ENCODE peak calls at places on chromosomes 11 and 22, in six cellular contexts. One of them, this sample, is unnamed.

GRCh38 chr22:39456262-39457046 is at the start of gene MGAT3:
- DNase-seq in neural progenitor cell: no peak
- DNase-seq in uterus: no peak
- DNase-seq in cardiac muscle cell: no peak
- DNase-seq in HepG2: no peak
- DNase-seq in kidney: peak; percentile 75
- DNase-seq in this sample: no peak

GRCh38 chr11:6654281-6655019 is 1.2 kb downstream of the DCHS1 start:
- DNase-seq in neural progenitor cell: no peak
- DNase-seq in uterus: no peak
- DNase-seq in cardiac muscle cell: no peak
- DNase-seq in HepG2: peak; percentile 57
- DNase-seq in kidney: peak; percentile 74
- DNase-seq in this sample: no peak

GRCh38 chr11:90171359-90171758 is 36.9 kb downstream of the NAALAD2 start:
- DNase-seq in neural progenitor cell: no peak
- DNase-seq in uterus: no peak
- DNase-seq in cardiac muscle cell: no peak
- DNase-seq in HepG2: peak; percentile 79
- DNase-seq in kidney: no peak
- DNase-seq in this sample: no peak

GRCh38 chr11:24760681-24761080 is 263.8 kb downstream of the LUZP2 start:
- DNase-seq in neural progenitor cell: no peak
- DNase-seq in uterus: no peak
- DNase-seq in cardiac muscle cell: peak; percentile 4
- DNase-seq in HepG2: no peak
- DNase-seq in kidney: no peak
- DNase-seq in this sample: no peak

GRCh38 chr11:109853156-109853776 is 239.9 kb upstream of the ZC3H12C start:
- DNase-seq in neural progenitor cell: peak; percentile 43
- DNase-seq in uterus: no peak
- DNase-seq in cardiac muscle cell: peak; percentile 90
- DNase-seq in HepG2: peak; percentile 15
- DNase-seq in kidney: no peak
- DNase-seq in this sample: peak; percentile 63

GRCh38 chr22:44203203-44203602 is 22.5 kb downstream of the PARVG start:
- DNase-seq in neural progenitor cell: no peak
- DNase-seq in uterus: no peak
- DNase-seq in cardiac muscle cell: no peak
- DNase-seq in HepG2: no peak
- DNase-seq in kidney: no peak
- DNase-seq in this sample: no peak

GRCh38 chr11:128180446-128181089 is 406.8 kb downstream of the ETS1 start:
- DNase-seq in neural progenitor cell: no peak
- DNase-seq in uterus: no peak
- DNase-seq in cardiac muscle cell: peak; percentile 92
- DNase-seq in HepG2: no peak
- DNase-seq in kidney: no peak
- DNase-seq in this sample: peak; percentile 56

GRCh38 chr11:1345752-1346513 is 36.5 kb upstream of the TOLLIP start:
- DNase-seq in neural progenitor cell: no peak
- DNase-seq in uterus: no peak
- DNase-seq in cardiac muscle cell: no peak
- DNase-seq in HepG2: no peak
- DNase-seq in kidney: no peak
- DNase-seq in this sample: no peak

GRCh38 chr11:114340311-114341131 is 44.3 kb downstream of the NNMT start:
- DNase-seq in neural progenitor cell: peak; percentile 83
- DNase-seq in uterus: peak; percentile 54
- DNase-seq in cardiac muscle cell: peak; percentile 86
- DNase-seq in HepG2: peak; percentile 30
- DNase-seq in kidney: peak; percentile 69
- DNase-seq in this sample: peak; percentile 66

GRCh38 chr22:37178350-37179125 is 9.5 kb downstream of the C1QTNF6 start:
- DNase-seq in neural progenitor cell: peak; percentile 85
- DNase-seq in uterus: no peak
- DNase-seq in cardiac muscle cell: peak; percentile 72
- DNase-seq in HepG2: peak; percentile 67
- DNase-seq in kidney: peak; percentile 60
- DNase-seq in this sample: no peak

GRCh38 chr11:47259178-47259977 is 1.6 kb downstream of the NR1H3 start:
- DNase-seq in neural progenitor cell: peak; percentile 75
- DNase-seq in uterus: no peak
- DNase-seq in cardiac muscle cell: peak; percentile 61
- DNase-seq in HepG2: peak; percentile 46
- DNase-seq in kidney: no peak
- DNase-seq in this sample: no peak

GRCh38 chr11:12457030-12457600 is 79.7 kb downstream of the PARVA start:
- DNase-seq in neural progenitor cell: no peak
- DNase-seq in uterus: peak; percentile 11
- DNase-seq in cardiac muscle cell: peak; percentile 26
- DNase-seq in HepG2: no peak
- DNase-seq in kidney: no peak
- DNase-seq in this sample: no peak

GRCh38 chr11:45959851-45960250 is 37.4 kb downstream of the LARGE2 start:
- DNase-seq in neural progenitor cell: no peak
- DNase-seq in uterus: no peak
- DNase-seq in cardiac muscle cell: no peak
- DNase-seq in HepG2: no peak
- DNase-seq in kidney: no peak
- DNase-seq in this sample: no peak

GRCh38 chr11:67345247-67345948 is 7.9 kb downstream of the POLD4 start:
- DNase-seq in neural progenitor cell: no peak
- DNase-seq in uterus: no peak
- DNase-seq in cardiac muscle cell: no peak
- DNase-seq in HepG2: no peak
- DNase-seq in kidney: no peak
- DNase-seq in this sample: no peak

GRCh38 chr11:60970369-60970774 is 1.1 kb upstream of the CD6 start:
- DNase-seq in neural progenitor cell: peak; percentile 68
- DNase-seq in uterus: no peak
- DNase-seq in cardiac muscle cell: peak; percentile 56
- DNase-seq in HepG2: peak; percentile 16
- DNase-seq in kidney: no peak
- DNase-seq in this sample: no peak

GRCh38 chr11:37973926-37974325 is 1375.9 kb upstream of the RAG2 start:
- DNase-seq in neural progenitor cell: no peak
- DNase-seq in uterus: no peak
- DNase-seq in cardiac muscle cell: peak; percentile 17
- DNase-seq in HepG2: no peak
- DNase-seq in kidney: no peak
- DNase-seq in this sample: no peak

GRCh38 chr11:99968336-99968735 is 718.8 kb upstream of the ARHGAP42 start:
- DNase-seq in neural progenitor cell: no peak
- DNase-seq in uterus: no peak
- DNase-seq in cardiac muscle cell: no peak
- DNase-seq in HepG2: no peak
- DNase-seq in kidney: no peak
- DNase-seq in this sample: no peak

GRCh38 chr11:26839911-26840705 is 118.2 kb upstream of the SLC5A12 start:
- DNase-seq in neural progenitor cell: no peak
- DNase-seq in uterus: no peak
- DNase-seq in cardiac muscle cell: no peak
- DNase-seq in HepG2: no peak
- DNase-seq in kidney: no peak
- DNase-seq in this sample: no peak

GRCh38 chr11:78164471-78164870 is 24.0 kb downstream of the KCTD21 start:
- DNase-seq in neural progenitor cell: no peak
- DNase-seq in uterus: no peak
- DNase-seq in cardiac muscle cell: no peak
- DNase-seq in HepG2: no peak
- DNase-seq in kidney: no peak
- DNase-seq in this sample: no peak

GRCh38 chr11:62394825-62395538 is 23.9 kb upstream of the SCGB1A1 start:
- DNase-seq in neural progenitor cell: peak; percentile 87
- DNase-seq in uterus: peak; percentile 87
- DNase-seq in cardiac muscle cell: peak; percentile 90
- DNase-seq in HepG2: peak; percentile 71
- DNase-seq in kidney: peak; percentile 93
- DNase-seq in this sample: peak; percentile 68

DNA sequence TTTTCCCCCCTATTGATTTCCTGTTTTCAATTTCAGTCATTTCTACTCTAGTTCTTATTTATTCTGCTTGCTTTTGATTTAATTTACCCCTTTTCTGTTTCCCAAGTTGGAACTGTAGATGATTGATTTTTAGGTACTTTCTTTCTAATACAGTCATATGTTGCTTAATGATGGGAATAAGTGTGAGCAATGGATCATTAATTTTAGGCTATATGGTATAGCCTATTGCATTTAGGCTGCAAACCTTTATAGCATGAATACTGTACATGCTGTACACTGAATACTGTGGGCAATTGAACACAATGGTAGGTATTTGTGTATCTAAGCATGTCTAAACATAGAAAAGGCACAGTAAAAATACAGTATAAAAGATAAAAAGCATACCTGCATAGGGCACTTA is 44.9 kb downstream of the DDX10 start:
- DNase-seq in neural progenitor cell: no peak
- DNase-seq in uterus: no peak
- DNase-seq in cardiac muscle cell: no peak
- DNase-seq in HepG2: no peak
- DNase-seq in kidney: no peak
- DNase-seq in this sample: no peak
- H3K9me3 ChIP-seq in neural progenitor cell: peaks cover 6% of the 10 kb centered on the region
- H3K9me3 ChIP-seq in uterus: no peaks in the 10 kb centered on the region
- H3K9me3 ChIP-seq in cardiac muscle cell: peaks cover 3% of the 10 kb centered on the region
- H3K9me3 ChIP-seq in HepG2: peaks cover 18% of the 10 kb centered on the region
- H3K9me3 ChIP-seq in kidney: peaks cover 14% of the 10 kb centered on the region
- H3K9me3 ChIP-seq in this sample: peaks cover 9% of the 10 kb centered on the region

GRCh38 chr11:58406774-58407173 is at the start of gene OR5B3:
- DNase-seq in neural progenitor cell: no peak
- DNase-seq in uterus: no peak
- DNase-seq in cardiac muscle cell: no peak
- DNase-seq in HepG2: no peak
- DNase-seq in kidney: no peak
- DNase-seq in this sample: no peak
- TF ChIP-seq CTCF in neural progenitor cell: no peak
- TF ChIP-seq CTCF in uterus: no peak
- TF ChIP-seq CTCF in cardiac muscle cell: no peak
- TF ChIP-seq CTCF in HepG2: no peak
- TF ChIP-seq CTCF in kidney: no peak
- TF ChIP-seq CTCF in this sample: no peak

GRCh38 chr11:68838572-68838964 is 3.1 kb downstream of the CPT1A start:
- DNase-seq in neural progenitor cell: no peak
- DNase-seq in uterus: peak; percentile 66
- DNase-seq in cardiac muscle cell: peak; percentile 58
- DNase-seq in HepG2: peak; percentile 33
- DNase-seq in kidney: no peak
- DNase-seq in this sample: no peak
- H3K4me3 ChIP-seq in neural progenitor cell: peak overlapping the region; percentile 39
- H3K4me3 ChIP-seq in uterus: peak overlapping the region; percentile 87
- H3K4me3 ChIP-seq in cardiac muscle cell: peak overlapping the region; percentile 32
- H3K4me3 ChIP-seq in HepG2: peak overlapping the region; percentile 60
- H3K4me3 ChIP-seq in kidney: peak overlapping the region; percentile 59
- H3K4me3 ChIP-seq in this sample: peak overlapping the region; percentile 58

GRCh38 chr11:76048763-76049162 is 157.5 kb downstream of the WNT11 start:
- DNase-seq in neural progenitor cell: peak; percentile 40
- DNase-seq in uterus: no peak
- DNase-seq in cardiac muscle cell: no peak
- DNase-seq in HepG2: no peak
- DNase-seq in kidney: no peak
- DNase-seq in this sample: no peak
- H3K9me3 ChIP-seq in neural progenitor cell: no peaks in the 10 kb centered on the region
- H3K9me3 ChIP-seq in uterus: no peaks in the 10 kb centered on the region
- H3K9me3 ChIP-seq in cardiac muscle cell: no peaks in the 10 kb centered on the region
- H3K9me3 ChIP-seq in HepG2: peaks cover 6% of the 10 kb centered on the region
- H3K9me3 ChIP-seq in kidney: no peaks in the 10 kb centered on the region
- H3K9me3 ChIP-seq in this sample: peaks cover 4% of the 10 kb centered on the region

DNA sequence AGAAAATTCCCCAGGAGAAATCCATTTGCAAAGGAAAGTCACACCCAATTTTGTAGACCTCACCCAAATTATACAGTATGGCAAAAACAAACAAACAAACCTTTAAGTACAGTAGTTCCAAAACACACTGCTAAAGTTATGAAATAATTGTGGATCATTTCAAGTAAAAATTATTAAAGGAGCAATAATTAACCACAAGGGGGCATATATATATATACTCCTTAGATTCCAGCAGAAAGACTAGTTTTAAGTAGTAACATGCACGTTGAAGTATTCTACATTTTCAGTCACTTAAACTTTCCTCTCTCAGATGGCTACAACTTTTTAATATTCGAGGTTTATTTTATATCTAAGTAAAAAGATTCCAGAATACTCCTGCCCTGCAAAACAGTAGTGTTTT is 26.8 kb downstream of the RNF141 start:
- DNase-seq in neural progenitor cell: no peak
- DNase-seq in uterus: no peak
- DNase-seq in cardiac muscle cell: peak; percentile 48
- DNase-seq in HepG2: no peak
- DNase-seq in kidney: no peak
- DNase-seq in this sample: no peak
- TF ChIP-seq CTCF in neural progenitor cell: peak; percentile 28
- TF ChIP-seq CTCF in uterus: peak; percentile 23
- TF ChIP-seq CTCF in cardiac muscle cell: peak; percentile 34
- TF ChIP-seq CTCF in HepG2: no peak
- TF ChIP-seq CTCF in kidney: no peak
- TF ChIP-seq CTCF in this sample: peak; percentile 51

GRCh38 chr11:124597661-124598060 is 13.6 kb upstream of the PANX3 start:
- DNase-seq in neural progenitor cell: no peak
- DNase-seq in uterus: no peak
- DNase-seq in cardiac muscle cell: no peak
- DNase-seq in HepG2: no peak
- DNase-seq in kidney: no peak
- DNase-seq in this sample: no peak
- H3K4me3 ChIP-seq in neural progenitor cell: no peak overlapping the region
- H3K4me3 ChIP-seq in uterus: no peak overlapping the region
- H3K4me3 ChIP-seq in cardiac muscle cell: no peak overlapping the region
- H3K4me3 ChIP-seq in HepG2: no peak overlapping the region
- H3K4me3 ChIP-seq in kidney: no peak overlapping the region
- H3K4me3 ChIP-seq in this sample: no peak overlapping the region

DNA sequence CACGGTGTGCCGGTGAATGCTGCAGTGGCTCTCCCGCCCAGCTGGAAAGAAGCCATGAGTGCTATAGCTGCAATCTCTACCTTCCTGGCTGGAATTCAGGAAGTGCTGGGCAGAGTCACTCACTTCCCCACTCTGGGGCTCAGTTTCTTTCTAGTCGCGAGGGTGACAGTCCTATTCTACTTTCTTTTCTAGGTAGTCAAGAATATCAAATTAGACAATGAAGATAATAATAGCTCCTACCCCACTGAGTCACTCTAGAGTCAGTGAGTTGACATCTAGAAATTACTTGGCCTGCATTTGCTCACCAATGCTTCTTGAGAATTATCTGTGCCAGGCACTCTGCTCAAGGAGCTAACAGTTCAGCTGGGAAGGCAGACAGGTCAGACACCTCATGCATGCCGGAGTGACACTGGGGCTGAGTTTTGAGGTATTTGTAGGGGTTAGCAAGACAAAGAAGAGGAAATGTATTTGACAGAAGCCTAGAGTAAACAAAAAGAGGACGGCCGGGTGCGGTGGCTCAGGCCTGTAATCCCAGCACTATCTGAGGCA is 3.2 kb downstream of the CENPM start:
- DNase-seq in neural progenitor cell: no peak
- DNase-seq in uterus: no peak
- DNase-seq in cardiac muscle cell: no peak
- DNase-seq in HepG2: no peak
- DNase-seq in kidney: no peak
- DNase-seq in this sample: no peak
- H3K9me3 ChIP-seq in neural progenitor cell: no peaks in the 10 kb centered on the region
- H3K9me3 ChIP-seq in uterus: no peaks in the 10 kb centered on the region
- H3K9me3 ChIP-seq in cardiac muscle cell: no peaks in the 10 kb centered on the region
- H3K9me3 ChIP-seq in HepG2: no peaks in the 10 kb centered on the region
- H3K9me3 ChIP-seq in kidney: no peaks in the 10 kb centered on the region
- H3K9me3 ChIP-seq in this sample: no peaks in the 10 kb centered on the region

GRCh38 chr11:70482529-70482917 is 84.2 kb downstream of the CTTN start:
- DNase-seq in neural progenitor cell: no peak
- DNase-seq in uterus: no peak
- DNase-seq in cardiac muscle cell: peak; percentile 39
- DNase-seq in HepG2: no peak
- DNase-seq in kidney: no peak
- DNase-seq in this sample: no peak
- TF ChIP-seq CTCF in neural progenitor cell: no peak
- TF ChIP-seq CTCF in uterus: no peak
- TF ChIP-seq CTCF in cardiac muscle cell: no peak
- TF ChIP-seq CTCF in HepG2: no peak
- TF ChIP-seq CTCF in kidney: no peak
- TF ChIP-seq CTCF in this sample: no peak

This sample was measured in AG04450.